ENCODE peak calls at places on chromosome 11, in nine cellular contexts. M is caudate nucleus; O is Right ventricle myocardium superior; X is frontal cortex; D is activated CD8-positive, alpha-beta T cell treated with anti-CD3 and anti-CD28 coated beads for 36 hours; K is lung microvascular endothelial cell; W is NCI-H1436; B is fibroblast of lung; Q is EL. H is an unnamed sample.
A peak's percentile ranks its signal among the peaks of the same experiment; 100 is the strongest.

GRCh38 chr11:34897171-34897870 is 18.9 kb downstream of the APIP start:
- DNase-seq in B (no peak), D (no peak), M (no peak), X (no peak), Q (no peak), O (no peak), K (no peak), W (no peak), H (no peak)

GRCh38 chr11:26134481-26135355 is 197.2 kb upstream of the ANO3 start:
- DNase-seq in O (no peak), M (no peak), K (no peak), W (peak; percentile 1), D (no peak), B (peak; percentile 20), X (no peak), Q (no peak), H (no peak)

GRCh38 chr11:74729397-74729796 is 1.8 kb downstream of the CHRDL2 start:
- DNase-seq in D (no peak), W (no peak), K (no peak), X (no peak), B (no peak), Q (no peak), O (no peak), M (no peak), H (no peak)

GRCh38 chr11:100636536-100636935 is 50.6 kb upstream of the ARHGAP42 start:
- DNase-seq in M (no peak), D (no peak), B (no peak), X (no peak), W (no peak), K (no peak), Q (no peak), O (no peak), H (no peak)

GRCh38 chr11:94838027-94838610 is 70.0 kb downstream of the AMOTL1 start:
- DNase-seq in K (no peak), X (no peak), M (no peak), W (no peak), D (no peak), O (no peak), Q (no peak), B (no peak), H (no peak)

GRCh38 chr11:77316733-77317342 is 15.4 kb upstream of the GDPD4 start:
- DNase-seq in X (no peak), O (no peak), B (no peak), K (no peak), W (no peak), D (no peak), Q (no peak), M (no peak), H (no peak)

GRCh38 chr11:72836111-72836510 is 21.9 kb downstream of the ATG16L2 start:
- DNase-seq in K (peak; percentile 51), W (no peak), Q (no peak), O (peak; percentile 88), B (no peak), X (no peak), M (no peak), D (no peak), H (peak; percentile 87)

GRCh38 chr11:129695543-129696308 is 119.9 kb upstream of the TMEM45B start:
- DNase-seq in O (peak; percentile 57), D (peak; percentile 80), K (peak; percentile 45), W (peak; percentile 50), X (peak; percentile 35), B (peak; percentile 39), Q (peak; percentile 25), M (no peak), H (peak; percentile 53)

GRCh38 chr11:68326334-68327215 is 14.2 kb downstream of the LRP5 start:
- DNase-seq in Q (no peak), B (no peak), K (no peak), W (no peak), D (no peak), M (no peak), X (no peak), O (peak; percentile 32), H (no peak)

GRCh38 chr11:86151188-86152005 is 82.5 kb upstream of the PICALM start:
- DNase-seq in Q (peak; percentile 59), M (no peak), O (peak; percentile 64), B (peak; percentile 78), D (no peak), X (no peak), W (no peak), K (peak; percentile 24), H (peak; percentile 58)

GRCh38 chr11:3101921-3102640 is 44.9 kb upstream of the CARS1 start:
- DNase-seq in D (no peak), B (no peak), M (no peak), X (no peak), W (no peak), K (no peak), O (peak; percentile 26), Q (no peak), H (no peak)

GRCh38 chr11:65274734-65275682 is 13.2 kb downstream of the POLA2 start:
- DNase-seq in M (peak; percentile 34), D (peak; percentile 40), O (peak; percentile 66), B (peak; percentile 96), X (peak; percentile 74), Q (peak; percentile 98), W (peak; percentile 25), K (peak; percentile 97), H (peak; percentile 66)

GRCh38 chr11:65781152-65781961 is 581 bp upstream of the AP5B1 start:
- DNase-seq in M (no peak), Q (peak; percentile 18), W (peak; percentile 37), K (peak; percentile 17), X (no peak), D (no peak), O (peak; percentile 70), B (no peak), H (peak; percentile 57)

GRCh38 chr11:20089796-20090653 is 70.2 kb downstream of the DBX1 start:
- DNase-seq in K (peak; percentile 43), M (no peak), D (no peak), B (peak; percentile 80), X (no peak), Q (no peak), W (no peak), O (no peak), H (no peak)

H was measured in left ventricle myocardium superior.